ENCODE peak calls at places on chromosomes 12 and 14, in six cellular contexts. L, D, C, X, B and Y are unnamed samples. For H3K4me1, the result is how much of the 10 kb centered on the place peaks cover.

GRCh38 chr12:82625523-82625922 is 61.2 kb upstream of the TMTC2 start:
- DNase-seq in D (no peak), B (no peak), X (no peak), L (no peak), C (no peak), Y (no peak)

GRCh38 chr14:63308723-63309317 is 9.9 kb downstream of the GPHB5 start:
- DNase-seq in L (no peak), X (no peak), D (peak), B (peak), C (no peak), Y (no peak)

GRCh38 chr14:39432619-39433451 is 602 bp upstream of the FBXO33 start:
- DNase-seq in B (peak), X (peak), D (peak), C (peak), L (peak), Y (peak)

GRCh38 chr12:19227190-19227879 is 97.8 kb downstream of the PLEKHA5 start:
- DNase-seq in B (peak), L (no peak), C (no peak), D (no peak), X (no peak), Y (no peak)

GRCh38 chr12:2958432-2959193 is 584 bp upstream of the TEAD4 start:
- DNase-seq in B (peak), D (peak), C (peak), X (peak), L (peak), Y (peak)

GRCh38 chr14:59870277-59871165 is at the start of gene RTN1:
- DNase-seq in X (peak), D (peak), L (peak), B (peak), C (peak), Y (peak)

GRCh38 chr14:22510527-22511110 is 78.4 kb downstream of the DAD1 start:
- DNase-seq in X (no peak), L (no peak), D (no peak), C (no peak), B (peak), Y (no peak)

GRCh38 chr14:70665448-70666363 is 24.0 kb downstream of the TTC9 start:
- DNase-seq in X (no peak), B (no peak), D (peak), L (peak), C (peak), Y (peak)

GRCh38 chr12:15584366-15585041 is 204.7 kb downstream of the EPS8 start:
- DNase-seq in D (no peak), C (no peak), X (no peak), L (peak), B (peak), Y (peak)

GRCh38 chr12:113857371-113857770 is 108.8 kb downstream of the RBM19 start:
- DNase-seq in X (no peak), C (no peak), L (no peak), B (no peak), D (no peak), Y (no peak)

DNA sequence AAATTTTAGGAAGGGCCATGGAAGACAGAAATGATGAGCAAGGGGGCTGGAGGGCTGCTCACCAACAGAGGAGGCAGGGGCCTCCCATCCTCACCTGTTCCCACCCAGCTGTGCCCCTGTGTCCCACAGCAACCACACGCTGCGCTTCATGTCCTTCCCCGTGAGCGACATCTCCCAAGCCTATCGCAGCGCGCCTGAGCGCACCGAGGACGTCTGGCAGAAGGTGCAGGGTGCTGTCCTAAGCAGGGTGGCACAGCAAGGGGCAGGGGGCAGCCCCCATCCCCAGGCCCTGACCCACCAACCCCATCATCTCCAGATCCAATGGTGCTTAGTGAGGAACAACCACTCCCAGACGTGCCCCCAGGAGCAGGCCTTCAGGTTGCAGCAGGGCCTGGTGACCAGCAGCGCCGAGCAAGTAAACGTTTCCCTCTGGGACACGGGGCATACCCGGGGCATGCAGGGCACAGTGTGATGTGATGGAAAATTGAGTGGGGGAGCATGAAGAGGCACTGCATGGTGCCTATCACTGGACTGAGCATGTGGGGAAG is 8.1 kb downstream of the CARMIL3 start:
- DNase-seq in C (peak), X (no peak), B (no peak), D (peak), L (no peak), Y (no peak)
- H3K4me1 ChIP-seq in C (under half), X (under half), B (under half), D (under half), L (under half), Y (under half)

GRCh38 chr12:16606936-16607335 is 974 bp upstream of the LMO3 start:
- DNase-seq in D (no peak), C (no peak), X (peak), B (no peak), L (no peak), Y (no peak)
- H3K4me1 ChIP-seq in D (under half), C (under half), X (under half), B (under half), L (under half), Y (under half)

DNA sequence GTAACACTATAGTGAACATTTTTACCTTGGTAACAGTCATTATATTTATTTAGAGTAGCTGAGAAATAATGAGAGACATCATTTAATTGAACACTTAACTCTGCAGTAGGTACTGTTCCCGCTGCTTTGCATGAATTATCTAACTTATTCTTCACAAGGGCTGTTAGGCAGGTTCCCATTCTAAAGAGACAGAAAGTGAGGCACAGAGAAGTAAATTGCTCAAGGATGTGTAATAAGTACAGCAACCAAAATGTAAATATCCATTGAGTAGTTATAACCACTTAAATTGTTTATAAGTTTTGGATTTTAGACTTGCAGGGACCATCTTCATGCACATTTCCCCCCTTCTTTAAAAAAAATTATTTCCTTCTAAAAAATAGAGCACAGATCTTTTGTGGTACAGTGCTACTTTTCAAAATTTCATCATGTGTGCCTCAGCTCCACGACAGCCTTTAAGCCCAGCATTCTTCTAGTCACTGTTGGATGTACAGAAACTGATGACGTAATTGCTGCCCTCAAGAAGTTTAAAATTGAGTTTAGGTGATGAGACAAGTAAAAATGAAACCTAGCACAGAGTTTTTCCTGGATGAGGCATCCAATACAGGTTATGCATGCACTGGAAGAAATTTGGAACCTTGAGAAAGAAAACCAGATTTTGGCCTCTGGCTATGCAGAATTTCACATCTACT is 6.0 kb upstream of the MANSC4 start:
- DNase-seq in D (no peak), B (peak), X (no peak), C (no peak), L (no peak), Y (no peak)
- H3K4me1 ChIP-seq in D (under half), B (under half), X (under half), C (under half), L (under half), Y (under half)

DNA sequence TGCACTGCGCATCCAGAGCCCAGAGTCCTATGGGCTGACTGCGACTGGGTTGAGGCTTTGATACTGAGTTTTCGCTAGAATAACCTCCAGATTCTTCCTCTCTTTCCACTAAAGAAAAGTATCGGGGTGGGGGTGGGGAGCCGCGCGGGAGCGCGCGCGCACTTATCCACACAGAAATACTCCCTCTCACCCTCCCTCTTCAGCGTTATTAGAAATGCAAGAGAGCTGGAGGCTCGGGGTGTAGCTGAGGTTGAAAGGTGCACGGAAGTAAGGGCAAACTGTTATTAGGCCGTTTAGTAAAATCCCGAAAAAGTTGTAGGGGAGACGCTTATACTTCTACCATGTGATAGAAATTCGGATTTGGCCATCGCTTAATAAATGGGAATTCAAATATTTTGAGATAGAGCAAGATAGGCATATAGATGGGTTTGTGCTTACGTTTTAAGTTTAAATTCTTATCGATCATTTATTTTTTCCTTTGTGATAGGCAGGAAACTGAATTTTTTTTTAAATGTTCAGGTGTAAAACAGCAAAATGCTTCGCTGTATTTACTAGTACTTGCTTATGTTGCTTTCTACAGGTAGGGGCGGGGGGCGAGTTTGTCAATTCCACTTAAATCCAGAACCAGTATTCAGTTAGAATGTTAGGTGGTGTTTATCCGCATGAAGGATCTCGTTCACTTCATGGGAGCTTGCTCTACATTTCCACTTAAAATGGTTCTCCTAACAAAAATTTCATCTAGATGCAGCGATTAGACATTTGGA is 1.1 kb downstream of the ARHGAP5 start:
- DNase-seq in C (peak), X (peak), B (peak), D (peak), L (peak), Y (peak)
- H3K4me1 ChIP-seq in C (under half), X (half or more), B (under half), D (under half), L (under half), Y (under half)

DNA sequence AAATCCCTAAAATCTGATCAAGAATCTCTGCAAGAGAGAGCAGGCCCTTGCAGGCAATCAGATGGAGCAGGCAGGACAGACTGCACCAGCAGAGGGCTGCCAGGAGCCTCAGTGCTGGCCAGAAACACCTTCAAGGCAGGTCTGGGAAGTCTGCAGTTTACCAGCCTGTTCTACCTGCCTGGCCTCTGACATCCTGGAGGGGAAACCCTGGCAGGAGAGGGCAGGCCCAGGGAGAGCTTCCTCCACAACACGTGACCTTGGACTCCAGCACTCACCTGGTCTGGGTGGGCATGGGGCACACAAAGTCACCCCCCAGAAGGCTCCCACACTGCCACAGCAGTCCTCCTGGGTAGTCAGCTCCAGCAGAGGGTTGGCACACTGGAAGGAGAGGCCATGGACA is 56.0 kb downstream of the ISCA2 start:
- DNase-seq in L (no peak), D (no peak), C (no peak), B (peak), X (no peak), Y (no peak)
- H3K4me1 ChIP-seq in L (under half), D (under half), C (under half), B (under half), X (under half), Y (under half)

GRCh38 chr14:105632010-105632409 is 105.6 kb downstream of the TMEM121 start:
- DNase-seq in L (no peak), X (no peak), B (no peak), D (no peak), C (no peak), Y (no peak)
- H3K4me1 ChIP-seq in L (under half), X (under half), B (under half), D (under half), C (under half), Y (under half)

GRCh38 chr12:57234233-57234570 is 4.7 kb downstream of the SHMT2 start:
- DNase-seq in B (no peak), D (no peak), L (no peak), C (peak), X (no peak), Y (no peak)
- H3K4me1 ChIP-seq in B (under half), D (under half), L (under half), C (under half), X (under half), Y (under half)

GRCh38 chr12:120261951-120262851 is 3.3 kb downstream of the PXN start:
- DNase-seq in D (no peak), B (no peak), C (no peak), L (peak), X (no peak), Y (no peak)
- H3K4me1 ChIP-seq in D (under half), B (under half), C (under half), L (under half), X (half or more), Y (under half)

GRCh38 chr14:21026251-21026987 is 1.6 kb upstream of the NDRG2 start:
- DNase-seq in C (no peak), D (no peak), B (no peak), L (no peak), X (peak), Y (no peak)

GRCh38 chr14:21024668-21025373 is at the start of gene NDRG2:
- DNase-seq in B (peak), L (peak), D (peak), C (peak), X (peak), Y (peak)

GRCh38 chr14:21023817-21024667 is 819 bp downstream of the NDRG2 start:
- DNase-seq in X (no peak), D (no peak), L (peak), C (peak), B (no peak), Y (no peak)

GRCh38 chr14:21026988-21027315 is 2.1 kb upstream of the NDRG2 start:
- DNase-seq in X (no peak), D (no peak), L (no peak), C (no peak), B (peak), Y (no peak)

DNA sequence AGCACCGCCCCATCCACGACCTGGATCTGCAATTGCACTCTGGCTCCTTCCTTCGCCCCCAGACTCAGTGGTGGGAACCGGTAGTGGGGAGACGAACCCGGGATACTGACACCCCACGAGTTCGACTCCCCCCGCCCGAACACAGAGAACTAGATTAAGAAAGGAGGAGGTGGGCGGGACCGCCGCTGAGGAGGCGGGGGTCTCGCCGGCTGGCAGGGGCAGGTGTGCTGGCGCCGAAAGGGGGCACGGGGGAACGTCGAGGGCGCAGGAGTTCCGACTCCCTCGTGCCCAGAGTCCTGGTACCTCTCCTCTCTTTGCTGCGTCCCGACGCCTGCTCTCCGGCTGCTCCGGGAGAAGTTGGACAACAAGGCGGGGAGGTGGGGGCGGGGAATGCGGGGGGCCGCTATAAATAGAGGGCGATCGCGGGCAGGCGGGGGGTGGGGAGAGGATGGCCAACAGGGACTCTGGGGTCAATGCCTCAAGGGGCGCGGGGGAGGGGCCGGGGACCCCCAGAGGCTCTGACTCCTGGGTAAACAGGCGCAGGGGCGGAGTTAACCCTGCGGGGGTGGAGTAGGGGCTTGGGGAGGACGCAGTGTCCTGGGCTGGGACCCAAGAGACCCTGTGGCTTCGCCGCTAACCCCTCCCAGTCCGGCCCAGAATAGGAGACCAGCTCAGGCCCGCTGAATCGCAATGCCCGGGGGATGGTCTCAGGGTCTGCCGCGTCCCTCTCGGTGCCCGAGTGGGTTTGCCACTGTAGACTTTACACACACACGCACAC is 702 bp upstream of the NDRG2 start:
- DNase-seq in D (peak), C (peak), X (peak), B (peak), L (peak), Y (no peak)
- H3K4me1 ChIP-seq in D (under half), C (under half), X (under half), B (under half), L (under half), Y (under half)